ENCODE peak calls at places on chromosome 14, in four cellular contexts. A is HCT116, T is K562, E is HepG2. O is an unnamed sample.

GRCh38 chr14:69652942-69653680 is 41.7 kb downstream of the SUSD6 start:
- DNase-seq in A (no peak), T (no peak), E (no peak), O (no peak)

GRCh38 chr14:39025810-39026627 is 77.0 kb downstream of the SEC23A start:
- DNase-seq in A (no peak), T (no peak), E (peak; percentile 87), O (no peak)

GRCh38 chr14:68401320-68401719 is 391.5 kb downstream of the ZFP36L1 start:
- DNase-seq in A (peak; percentile 16), T (no peak), E (no peak), O (no peak)

GRCh38 chr14:54503476-54503875 is 6.2 kb upstream of the CGRRF1 start:
- DNase-seq in A (peak; percentile 45), T (no peak), E (peak; percentile 64), O (no peak)

GRCh38 chr14:73785336-73785833 is 66.2 kb upstream of the PTGR2 start:
- DNase-seq in A (no peak), T (no peak), E (peak; percentile 50), O (peak; percentile 46)

GRCh38 chr14:55160989-55161388 is 30.4 kb downstream of the DLGAP5 start:
- DNase-seq in A (peak; percentile 6), T (no peak), E (peak; percentile 8), O (peak; percentile 2)

GRCh38 chr14:34050606-34051005 is 99.7 kb upstream of the EGLN3 start:
- DNase-seq in A (no peak), T (no peak), E (no peak), O (no peak)

GRCh38 chr14:102525213-102526143 is 15.9 kb upstream of the ANKRD9 start:
- DNase-seq in A (peak; percentile 39), T (no peak), E (peak; percentile 55), O (no peak)

GRCh38 chr14:62943202-62943601 is 102.1 kb downstream of the KCNH5 start:
- DNase-seq in A (no peak), T (no peak), E (no peak), O (no peak)

GRCh38 chr14:33271216-33271615 is 332.5 kb downstream of the NPAS3 start:
- DNase-seq in A (no peak), T (no peak), E (no peak), O (no peak)

GRCh38 chr14:93041002-93041401 is 74.7 kb downstream of the ITPK1 start:
- DNase-seq in A (no peak), T (no peak), E (no peak), O (no peak)

GRCh38 chr14:24331731-24332093 is 3.2 kb downstream of the ADCY4 start:
- DNase-seq in A (no peak), T (no peak), E (no peak), O (no peak)
- TF ChIP-seq REST in A (no peak), T (no peak), E (no peak), O (no peak)

DNA sequence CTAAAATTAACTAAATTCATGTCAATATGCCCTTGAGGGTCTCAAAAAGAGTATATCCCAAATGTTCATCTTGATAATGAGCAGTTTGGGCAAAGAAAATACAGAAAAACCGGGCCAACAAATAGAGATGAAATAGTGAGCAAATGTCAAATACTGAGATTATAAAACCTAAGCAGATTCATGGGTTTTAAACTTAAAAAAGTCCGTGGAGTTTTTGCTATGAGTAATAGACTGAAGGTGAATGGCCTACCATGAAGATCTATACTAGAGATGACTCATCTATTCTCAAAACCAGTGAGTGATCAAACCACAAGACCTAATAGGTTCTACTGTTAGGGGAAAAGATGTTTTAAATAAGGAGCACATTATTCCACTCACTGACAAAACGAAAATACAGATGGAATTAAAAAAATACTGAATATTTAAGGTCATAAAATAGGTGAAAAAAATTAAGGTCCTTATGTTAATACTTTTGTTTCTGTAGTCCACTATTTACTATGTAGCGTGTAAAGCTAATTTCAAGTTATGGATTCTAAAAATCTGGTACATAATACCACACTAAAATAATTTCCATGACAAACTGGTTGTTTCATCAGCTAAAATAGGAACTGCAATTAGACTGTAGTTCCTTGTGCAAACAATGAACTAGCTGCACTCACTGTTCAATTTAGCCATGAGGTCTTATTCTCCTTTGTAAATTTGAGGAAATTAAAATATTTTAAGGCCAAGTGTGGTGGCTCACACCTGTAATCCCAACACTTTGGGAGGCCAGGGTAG is 5.0 kb downstream of the HNRNPC start:
- DNase-seq in A (no peak), T (no peak), E (no peak), O (no peak)
- TF ChIP-seq SIN3A in A (no peak), T (no peak), E (no peak), O (no peak)

GRCh38 chr14:100535287-100536131 is 51.7 kb downstream of the BEGAIN start:
- DNase-seq in A (no peak), T (no peak), E (no peak), O (no peak)
- TF ChIP-seq TCF7L2 in A (no peak), T (no peak), E (no peak), O (no peak)

GRCh38 chr14:77139540-77140342 is 1.9 kb downstream of the ZDHHC22 start:
- DNase-seq in A (peak; percentile 27), T (peak; percentile 69), E (peak; percentile 29), O (no peak)
- TF ChIP-seq REST in A (no peak), T (no peak), E (no peak), O (no peak)

GRCh38 chr14:94690486-94690885 is 78.3 kb downstream of the SERPINA3 start:
- DNase-seq in A (no peak), T (no peak), E (no peak), O (no peak)

GRCh38 chr14:94690896-94691657 is 78.8 kb downstream of the GSC start:
- DNase-seq in A (no peak), T (no peak), E (no peak), O (no peak)

GRCh38 chr14:94691658-94692029 is 78.3 kb downstream of the GSC start:
- DNase-seq in A (no peak), T (no peak), E (no peak), O (no peak)

GRCh38 chr14:94689985-94690400 is 77.8 kb downstream of the SERPINA3 start:
- DNase-seq in A (no peak), T (no peak), E (no peak), O (no peak)

DNA sequence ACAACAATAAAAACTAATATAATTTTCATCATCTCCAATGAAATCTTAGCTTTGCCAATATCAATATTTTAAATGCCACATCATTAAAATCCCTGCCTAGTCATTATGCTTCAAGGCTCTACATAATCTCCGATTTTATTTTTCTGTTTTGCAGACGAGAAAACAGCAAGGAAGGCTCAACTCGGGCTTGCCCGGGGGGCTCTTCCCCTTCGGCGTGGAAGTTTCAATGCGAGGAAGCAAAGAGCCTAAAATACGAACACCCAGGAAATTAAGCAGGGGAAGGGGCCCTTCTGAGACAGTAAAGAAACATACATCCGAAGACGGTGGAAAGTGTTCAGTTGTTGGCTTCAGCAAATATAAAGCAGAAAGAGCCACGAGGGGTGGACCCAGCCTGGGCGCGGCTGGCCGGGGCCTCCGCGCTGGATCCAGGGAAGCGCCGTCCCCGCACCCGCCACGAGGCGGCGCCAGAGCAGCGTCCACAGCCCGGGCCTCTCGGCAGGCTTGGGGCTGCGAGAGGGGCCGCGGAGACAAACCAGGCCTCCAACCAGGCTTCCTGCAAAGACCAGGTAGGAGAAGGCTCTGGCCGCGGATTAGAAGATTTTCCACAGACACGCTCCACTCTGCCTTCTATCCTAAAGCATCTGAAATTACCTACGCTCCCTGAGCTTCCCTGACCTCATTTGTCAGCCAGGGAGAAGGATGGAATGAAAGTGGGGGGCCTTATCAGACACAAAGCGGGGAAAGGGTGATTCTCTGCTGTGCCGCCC is 77.2 kb downstream of the SERPINA3 start:
- DNase-seq in A (no peak), T (peak; percentile 78), E (no peak), O (no peak)
- TF ChIP-seq SIN3A in A (no peak), T (no peak), E (no peak), O (no peak)

DNA sequence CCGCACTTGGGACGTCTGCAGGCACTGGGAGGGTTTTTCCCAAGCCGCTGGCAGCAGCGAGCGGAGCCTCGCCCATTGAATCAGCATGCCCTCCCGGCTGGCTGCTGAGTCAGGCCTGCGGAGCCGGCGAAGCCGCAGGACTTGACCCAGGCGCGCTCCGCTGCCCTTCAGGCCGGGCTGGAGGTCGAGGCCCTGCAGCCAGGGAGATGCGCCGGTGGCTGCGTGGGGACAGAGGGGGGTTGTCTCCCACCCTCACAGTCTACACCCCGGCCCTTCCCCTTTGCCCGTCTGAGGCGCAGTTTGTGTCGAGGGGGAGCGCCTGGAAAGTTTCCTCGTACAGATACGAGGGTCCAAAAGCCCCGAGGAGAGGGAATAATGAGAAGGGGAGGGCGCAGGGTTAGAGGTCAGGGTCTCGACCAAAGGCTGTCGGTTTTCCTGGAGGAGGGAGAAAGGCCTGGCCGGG is 759 bp upstream of the KLC1 start:
- DNase-seq in A (peak; percentile 39), T (peak; percentile 51), E (no peak), O (no peak)
- TF ChIP-seq TCF7L2 in A (no peak), T (no peak), E (no peak), O (no peak)

O was measured in Panc1.